ENCODE peak calls at places on chromosomes 7 and 10, in six cellular contexts. A is Peyer's patch; Q is anterior cingulate cortex; E is NCI-H510A; U is stimulated activated CD4-positive, alpha-beta T cell treated with anti-CD3 and anti-CD28 coated beads, Interleukin-12 subunit alpha, Interleukin-12 subunit beta, amount 100 ng/mL, for 4 hours; X is A172. L is an unnamed sample.

GRCh38 chr10:17056781-17057191 is 72.8 kb downstream of the CUBN start:
- DNase-seq in A (no peak), Q (no peak), E (no peak), U (no peak), X (no peak), L (no peak)

GRCh38 chr7:130276796-130277762 is 10.4 kb downstream of the CPA2 start:
- DNase-seq in A (no peak), Q (no peak), E (no peak), U (peak; percentile 28), X (peak; percentile 81), L (no peak)

GRCh38 chr10:19828278-19829049 is 12.2 kb downstream of the PLXDC2 start:
- DNase-seq in A (no peak), Q (no peak), E (no peak), U (no peak), X (no peak), L (no peak)

GRCh38 chr10:47396311-47396717 is 12.2 kb upstream of the ZNF488 start:
- DNase-seq in A (no peak), Q (no peak), E (no peak), U (no peak), X (no peak), L (no peak)

GRCh38 chr10:30873408-30873807 is 158.3 kb downstream of the ZNF438 start:
- DNase-seq in A (no peak), Q (no peak), E (no peak), U (no peak), X (no peak), L (no peak)

GRCh38 chr10:14009315-14010082 is 321.2 kb downstream of the FRMD4A start:
- DNase-seq in A (peak; percentile 58), Q (no peak), E (no peak), U (peak; percentile 68), X (peak; percentile 77), L (no peak)

GRCh38 chr10:48451969-48452878 is 145.7 kb downstream of the MAPK8 start:
- DNase-seq in A (no peak), Q (no peak), E (no peak), U (no peak), X (no peak), L (no peak)

GRCh38 chr7:25303380-25304321 is 75.4 kb upstream of the NPVF start:
- DNase-seq in A (no peak), Q (no peak), E (no peak), U (no peak), X (no peak), L (no peak)

GRCh38 chr7:52592698-52593097 is 442.7 kb upstream of the POM121L12 start:
- DNase-seq in A (no peak), Q (no peak), E (no peak), U (no peak), X (no peak), L (no peak)

GRCh38 chr10:76981251-76981650 is 656.4 kb downstream of the KCNMA1 start:
- DNase-seq in A (no peak), Q (no peak), E (no peak), U (no peak), X (no peak), L (no peak)

GRCh38 chr7:125775319-125775718 is 845.7 kb upstream of the POT1 start:
- DNase-seq in A (no peak), Q (no peak), E (no peak), U (no peak), X (no peak), L (no peak)

GRCh38 chr7:18685961-18686360 is 190.4 kb downstream of the HDAC9 start:
- DNase-seq in A (no peak), Q (no peak), E (no peak), U (no peak), X (no peak), L (no peak)

GRCh38 chr10:34297551-34298370 is 517.3 kb downstream of the PARD3 start:
- DNase-seq in A (no peak), Q (no peak), E (peak; percentile 13), U (no peak), X (no peak), L (no peak)

L was measured in RCC 7860.